ENCODE peak calls at places on chromosome 20, in ten cellular contexts. N is GM23248, V is PC-9, W is OCI-LY7, I is HCT116, S is PC-3, U is GM23338, K is hepatocyte, Q is SK-N-SH, P is Karpas-422. C is an unnamed sample.
A peak's percentile ranks its signal among the peaks of the same experiment; 100 is the strongest.

GRCh38 chr20:63977392-63978276 is 1.8 kb downstream of the SAMD10 start:
- DNase-seq in K (peak; percentile 71), W (no peak), Q (no peak), N (peak; percentile 64), I (no peak), U (no peak), P (no peak), S (peak; percentile 51), V (peak; percentile 33), C (no peak)

GRCh38 chr20:13279171-13279570 is 58.1 kb downstream of the ISM1 start:
- DNase-seq in I (no peak), U (no peak), V (no peak), P (no peak), S (no peak), K (no peak), Q (no peak), N (peak; percentile 73), W (no peak), C (no peak)

GRCh38 chr20:41482647-41483552 is 116.3 kb upstream of the EMILIN3 start:
- DNase-seq in W (no peak), Q (no peak), S (peak; percentile 62), V (no peak), I (no peak), N (peak; percentile 88), K (no peak), P (no peak), U (no peak), C (no peak)

GRCh38 chr20:25327521-25328235 is 63.0 kb downstream of the ABHD12 start:
- DNase-seq in W (no peak), Q (no peak), V (no peak), I (no peak), U (no peak), S (no peak), K (no peak), P (no peak), N (peak; percentile 55), C (no peak)

GRCh38 chr20:48186915-48187314 is 401.6 kb upstream of the SULF2 start:
- DNase-seq in V (no peak), I (no peak), P (no peak), U (no peak), Q (no peak), S (no peak), K (no peak), W (no peak), N (peak; percentile 10), C (no peak)

GRCh38 chr20:37990571-37991151 is 42.6 kb downstream of the TTI1 start:
- DNase-seq in I (no peak), S (peak; percentile 98), U (no peak), W (peak; percentile 37), K (peak; percentile 27), N (peak; percentile 94), V (peak; percentile 74), Q (peak; percentile 67), P (no peak), C (peak; percentile 71)

GRCh38 chr20:49381558-49382493 is 100.6 kb downstream of the KCNB1 start:
- DNase-seq in Q (peak; percentile 72), N (peak; percentile 32), S (peak; percentile 38), V (peak; percentile 41), K (peak; percentile 18), U (no peak), W (no peak), I (peak; percentile 33), P (no peak), C (no peak)

GRCh38 chr20:34861386-34862084 is 11.1 kb downstream of the GGT7 start:
- DNase-seq in V (peak; percentile 88), Q (no peak), I (no peak), U (no peak), N (no peak), S (peak; percentile 57), P (peak; percentile 48), W (no peak), K (no peak), C (no peak)

GRCh38 chr20:22379472-22379871 is 204.9 kb downstream of the FOXA2 start:
- DNase-seq in Q (no peak), S (peak; percentile 96), W (no peak), I (peak; percentile 77), V (peak; percentile 83), U (no peak), P (no peak), N (peak; percentile 62), K (no peak), C (no peak)

GRCh38 chr20:33092361-33092760 is 12.9 kb downstream of the BPIFB4 start:
- DNase-seq in P (no peak), K (no peak), Q (no peak), U (no peak), I (no peak), W (no peak), N (no peak), V (no peak), S (no peak), C (no peak)

GRCh38 chr20:37299718-37300529 is 10.5 kb downstream of the MANBAL start:
- DNase-seq in W (no peak), K (no peak), N (peak; percentile 82), P (no peak), U (no peak), Q (no peak), I (no peak), V (no peak), S (no peak), C (no peak)

GRCh38 chr20:2866236-2866635 is 7.0 kb upstream of the PTPRA start:
- DNase-seq in N (no peak), I (no peak), W (no peak), V (no peak), S (no peak), U (no peak), Q (no peak), K (no peak), P (no peak), C (no peak)

GRCh38 chr20:460707-461106 is 1.6 kb downstream of the TBC1D20 start:
- DNase-seq in W (no peak), V (no peak), K (no peak), Q (peak; percentile 40), I (no peak), S (no peak), P (no peak), N (peak; percentile 69), U (no peak), C (no peak)

GRCh38 chr20:39041067-39041466 is 78.9 kb downstream of the DHX35 start:
- DNase-seq in S (no peak), K (no peak), N (no peak), W (no peak), V (no peak), Q (no peak), U (no peak), P (no peak), I (no peak), C (no peak)

GRCh38 chr20:25250508-25250907 is 2.6 kb downstream of the PYGB start:
- DNase-seq in S (peak; percentile 48), U (no peak), W (no peak), I (no peak), V (no peak), N (peak; percentile 42), K (peak; percentile 3), Q (no peak), P (no peak), C (no peak)

GRCh38 chr20:16518068-16518783 is 55.0 kb downstream of the KIF16B start:
- DNase-seq in P (peak; percentile 79), S (peak; percentile 78), I (peak; percentile 44), W (peak; percentile 55), K (peak; percentile 60), N (peak; percentile 60), Q (peak; percentile 60), U (peak; percentile 88), V (peak; percentile 53), C (no peak)

GRCh38 chr20:24778585-24779031 is 170.5 kb upstream of the CST7 start:
- DNase-seq in P (no peak), S (peak; percentile 39), K (no peak), N (no peak), W (no peak), Q (no peak), V (no peak), U (no peak), I (no peak), C (no peak)

GRCh38 chr20:10637062-10637559 is 36.7 kb downstream of the JAG1 start:
- DNase-seq in N (peak; percentile 78), V (no peak), Q (no peak), K (no peak), I (no peak), S (no peak), U (no peak), W (no peak), P (no peak), C (no peak)
- H3K9me2 ChIP-seq in N (no peaks in the 10 kb centered on the region), V (no peaks in the 10 kb centered on the region), Q (no peaks in the 10 kb centered on the region), K (no peaks in the 10 kb centered on the region), I (no peaks in the 10 kb centered on the region), S (no peaks in the 10 kb centered on the region), U (no peaks in the 10 kb centered on the region), W (no peaks in the 10 kb centered on the region), P (no peaks in the 10 kb centered on the region), C (no peaks in the 10 kb centered on the region)

GRCh38 chr20:43909211-43909610 is 5.4 kb upstream of the TOX2 start:
- DNase-seq in Q (no peak), N (no peak), U (no peak), I (no peak), V (no peak), S (no peak), W (no peak), K (no peak), P (no peak), C (no peak)
- H3K9me2 ChIP-seq in Q (no peaks in the 10 kb centered on the region), N (no peaks in the 10 kb centered on the region), U (no peaks in the 10 kb centered on the region), I (no peaks in the 10 kb centered on the region), V (no peaks in the 10 kb centered on the region), S (no peaks in the 10 kb centered on the region), W (no peaks in the 10 kb centered on the region), K (no peaks in the 10 kb centered on the region), P (no peaks in the 10 kb centered on the region), C (no peaks in the 10 kb centered on the region)

DNA sequence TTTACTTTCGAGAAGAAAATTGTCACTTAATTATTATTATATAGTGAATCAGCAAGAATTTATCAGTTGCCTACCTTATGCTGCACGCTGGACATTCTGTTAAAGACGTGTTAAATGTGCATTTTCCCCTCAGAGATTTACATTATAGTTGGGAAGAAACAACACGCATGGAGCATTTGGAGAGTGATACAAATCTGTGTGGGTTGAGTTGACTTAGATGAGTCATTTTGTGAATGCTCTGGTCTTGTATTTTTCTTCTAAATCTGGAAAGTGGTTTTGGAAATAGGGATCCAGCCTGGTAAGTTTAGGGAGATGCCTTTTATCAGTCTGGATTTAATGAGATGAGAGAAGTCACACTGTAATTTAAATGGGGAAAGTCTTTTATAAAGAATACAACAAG is 24.0 kb upstream of the SMIM26 start:
- DNase-seq in P (no peak), W (no peak), K (no peak), Q (no peak), V (no peak), I (no peak), U (no peak), S (peak; percentile 61), N (peak; percentile 52), C (no peak)
- H3K9me2 ChIP-seq in P (no peaks in the 10 kb centered on the region), W (no peaks in the 10 kb centered on the region), K (no peaks in the 10 kb centered on the region), Q (no peaks in the 10 kb centered on the region), V (no peaks in the 10 kb centered on the region), I (no peaks in the 10 kb centered on the region), U (no peaks in the 10 kb centered on the region), S (no peaks in the 10 kb centered on the region), N (no peaks in the 10 kb centered on the region), C (no peaks in the 10 kb centered on the region)

GRCh38 chr20:6245436-6245835 is 122.6 kb upstream of the FERMT1 start:
- DNase-seq in I (no peak), N (no peak), S (no peak), Q (no peak), U (no peak), W (no peak), K (no peak), P (no peak), V (no peak), C (no peak)

GRCh38 chr20:6240059-6240458 is 117.2 kb upstream of the FERMT1 start:
- DNase-seq in V (no peak), W (no peak), S (no peak), P (no peak), U (peak; percentile 9), K (no peak), Q (no peak), I (no peak), N (no peak), C (no peak)

GRCh38 chr20:6241591-6241990 is 118.8 kb upstream of the FERMT1 start:
- DNase-seq in P (no peak), K (no peak), N (no peak), V (no peak), S (no peak), Q (no peak), I (no peak), U (no peak), W (no peak), C (no peak)
- H3K9me2 ChIP-seq in P (no peaks in the 10 kb centered on the region), K (no peaks in the 10 kb centered on the region), N (no peaks in the 10 kb centered on the region), V (no peaks in the 10 kb centered on the region), S (no peaks in the 10 kb centered on the region), Q (no peaks in the 10 kb centered on the region), I (no peaks in the 10 kb centered on the region), U (peaks cover 2% of the 10 kb centered on the region), W (no peaks in the 10 kb centered on the region), C (no peaks in the 10 kb centered on the region)